ENCODE peak calls at places on chromosomes 3 and 15, in five cellular contexts. J is activated CD4-positive, alpha-beta T cell treated with anti-CD3 and anti-CD28 coated beads, Interleukin-2, amount 10 ng/mL, durations not matched to agents 7 days and 5 days; N is NCI-H69; B is chondrocyte; P is activated T-helper 9 cell treated with anti-CD3 and anti-CD28 coated beads, Interleukin-2, amount 50 U/mL, for 16 hours. T is an unnamed sample.
A peak's percentile ranks its signal among the peaks of the same experiment; 100 is the strongest.

GRCh38 chr15:31435891-31436628 is 109.4 kb downstream of the KLF13 start:
- DNase-seq in J (peak; percentile 36), P (no peak), B (no peak), N (peak; percentile 51), T (no peak)

GRCh38 chr15:41017051-41017735 is 63.9 kb downstream of the CHAC1 start:
- DNase-seq in J (no peak), P (no peak), N (no peak), B (no peak), T (no peak)

GRCh38 chr3:124818398-124819150 is 68.6 kb downstream of the ITGB5 start:
- DNase-seq in J (no peak), P (no peak), N (no peak), B (no peak), T (no peak)

GRCh38 chr3:17336291-17336690 is 406.1 kb downstream of the TBC1D5 start:
- DNase-seq in N (peak; percentile 91), B (no peak), J (no peak), P (no peak), T (no peak)

GRCh38 chr3:67683522-67683921 is 29.1 kb upstream of the SUCLG2 start:
- DNase-seq in N (no peak), B (no peak), P (no peak), J (no peak), T (no peak)

GRCh38 chr3:45528429-45528828 is 66.1 kb upstream of the LIMD1 start:
- DNase-seq in B (no peak), N (no peak), P (no peak), J (no peak), T (no peak)

GRCh38 chr3:187196573-187197094 is 652 bp upstream of the RTP1 start:
- DNase-seq in N (no peak), J (no peak), B (no peak), P (no peak), T (no peak)

GRCh38 chr15:56244811-56245576 is 1.3 kb upstream of the RFX7 start:
- DNase-seq in N (peak; percentile 88), B (no peak), P (peak; percentile 13), J (peak; percentile 16), T (no peak)

GRCh38 chr15:28885630-28886430 is at the start of gene APBA2:
- DNase-seq in J (peak; percentile 42), N (peak; percentile 78), P (peak; percentile 25), B (no peak), T (no peak)

GRCh38 chr15:54099010-54099409 is 120.8 kb downstream of the UNC13C start:
- DNase-seq in N (no peak), J (no peak), P (no peak), B (no peak), T (no peak)

GRCh38 chr3:126034481-126035361 is 49.2 kb downstream of the SLC41A3 start:
- DNase-seq in B (no peak), J (no peak), N (no peak), P (no peak), T (peak; percentile 49)

GRCh38 chr3:48633743-48634142 is 1.5 kb downstream of the SLC26A6 start:
- DNase-seq in N (no peak), P (no peak), B (no peak), J (no peak), T (no peak)

GRCh38 chr15:24675332-24676144 is at the start of gene NPAP1:
- DNase-seq in N (no peak), P (no peak), B (no peak), J (no peak), T (no peak)

GRCh38 chr3:25380222-25380739 is 47.8 kb upstream of the RARB start:
- DNase-seq in P (no peak), B (no peak), N (peak; percentile 3), J (no peak), T (no peak)

GRCh38 chr3:9704343-9705322 is 1.0 kb downstream of the CPNE9 start:
- DNase-seq in P (no peak), J (peak; percentile 15), B (no peak), N (peak; percentile 41), T (no peak)

GRCh38 chr3:134352031-134352671 is 22.1 kb downstream of the AMOTL2 start:
- DNase-seq in J (no peak), N (no peak), B (no peak), P (no peak), T (no peak)

GRCh38 chr3:17399586-17399985 is 342.8 kb downstream of the TBC1D5 start:
- DNase-seq in B (no peak), P (no peak), J (no peak), N (no peak), T (no peak)

GRCh38 chr3:126537116-126537729 is 13.3 kb downstream of the CHST13 start:
- DNase-seq in N (peak; percentile 35), B (peak; percentile 72), P (no peak), J (no peak), T (no peak)

GRCh38 chr3:97010881-97011657 is 196.7 kb downstream of the EPHA6 start:
- DNase-seq in B (no peak), P (no peak), J (no peak), N (no peak), T (no peak)

GRCh38 chr3:121228971-121229370 is 316.8 kb downstream of the POLQ start:
- DNase-seq in B (no peak), N (no peak), J (no peak), P (no peak), T (no peak)

GRCh38 chr3:196519738-196520122 is 4.6 kb upstream of the SMCO1 start:
- DNase-seq in P (no peak), B (no peak), N (no peak), J (no peak), T (no peak)

GRCh38 chr3:157888040-157888439 is 218.2 kb downstream of the SHOX2 start:
- DNase-seq in B (no peak), N (no peak), P (no peak), J (no peak), T (no peak)

GRCh38 chr15:41288464-41288863 is 43.9 kb downstream of the OIP5 start:
- DNase-seq in J (no peak), B (no peak), P (no peak), N (no peak), T (no peak)

GRCh38 chr3:186526256-186526606 is 17.9 kb downstream of the CRYGS start:
- DNase-seq in J (no peak), N (no peak), B (no peak), P (no peak), T (no peak)

GRCh38 chr3:122100591-122101491 is 45.7 kb downstream of the CD86 start:
- DNase-seq in J (peak; percentile 51), P (no peak), N (no peak), B (no peak), T (no peak)

GRCh38 chr3:112908252-112908651 is 61.6 kb upstream of the CD200R1L start:
- DNase-seq in N (no peak), J (no peak), B (no peak), P (no peak), T (no peak)

GRCh38 chr3:27721717-27722564 is at the start of gene EOMES:
- DNase-seq in J (peak; percentile 74), B (no peak), P (peak; percentile 44), N (peak; percentile 75), T (no peak)

GRCh38 chr15:80643296-80643965 is 51.7 kb upstream of the ABHD17C start:
- DNase-seq in J (no peak), P (no peak), N (no peak), B (no peak), T (no peak)

GRCh38 chr3:45817788-45818523 is 21.6 kb upstream of the SLC6A20 start:
- DNase-seq in P (no peak), J (no peak), N (peak; percentile 48), B (no peak), T (no peak)

GRCh38 chr3:23356169-23356568 is 153.0 kb downstream of the UBE2E2 start:
- DNase-seq in B (no peak), N (no peak), P (no peak), J (no peak), T (no peak)

GRCh38 chr15:100863406-100864198 is 16.0 kb upstream of the ALDH1A3 start:
- DNase-seq in P (no peak), B (no peak), J (no peak), N (no peak), T (peak; percentile 73)

GRCh38 chr3:18443670-18444596 is 18.8 kb upstream of the SATB1 start:
- DNase-seq in B (peak; percentile 91), N (peak; percentile 66), P (no peak), J (no peak), T (no peak)

GRCh38 chr3:134374791-134375541 is 719 bp upstream of the AMOTL2 start:
- DNase-seq in P (no peak), J (no peak), N (peak; percentile 60), B (no peak), T (peak; percentile 58)

GRCh38 chr3:126498936-126499335 is 18.6 kb downstream of the UROC1 start:
- DNase-seq in N (peak; percentile 19), P (no peak), B (no peak), J (no peak), T (no peak)

GRCh38 chr3:66392512-66392911 is 108.3 kb downstream of the LRIG1 start:
- DNase-seq in B (no peak), J (no peak), N (peak; percentile 33), P (no peak), T (no peak)

GRCh38 chr15:88080616-88081015 is 175.9 kb downstream of the NTRK3 start:
- DNase-seq in J (no peak), N (no peak), P (no peak), B (no peak), T (no peak)